ENCODE peak calls at places on chromosomes 6 and 20, in nine cellular contexts. Q, M, Z, X, C, A, I, H and N are unnamed samples.

GRCh38 chr6:80197474-80197873 is 91.0 kb downstream of the BCKDHB start:
- DNase-seq in Q (no peak), M (no peak), Z (peak), X (no peak), C (no peak), A (no peak), I (no peak), H (no peak), N (no peak)

GRCh38 chr6:130624046-130624445 is 203.2 kb upstream of the SMLR1 start:
- DNase-seq in Q (no peak), M (no peak), Z (no peak), X (no peak), C (peak), A (peak), I (no peak), H (no peak), N (no peak)

GRCh38 chr6:40476673-40477072 is 110.5 kb downstream of the LRFN2 start:
- DNase-seq in Q (no peak), M (no peak), Z (no peak), X (no peak), C (no peak), A (no peak), I (no peak), H (no peak), N (no peak)

GRCh38 chr20:2804921-2805681 is 4.7 kb upstream of the CPXM1 start:
- DNase-seq in Q (no peak), M (no peak), Z (no peak), X (no peak), C (no peak), A (no peak), I (no peak), H (no peak), N (peak)

GRCh38 chr6:106141441-106142237 is 55.5 kb downstream of the PRDM1 start:
- DNase-seq in Q (no peak), M (no peak), Z (no peak), X (peak), C (peak), A (no peak), I (no peak), H (no peak), N (peak)

GRCh38 chr6:121732641-121733040 is 297.2 kb downstream of the GJA1 start:
- DNase-seq in Q (no peak), M (no peak), Z (no peak), X (no peak), C (no peak), A (no peak), I (no peak), H (no peak), N (no peak)

GRCh38 chr20:37946946-37947345 is 44.0 kb downstream of the VSTM2L start:
- DNase-seq in Q (no peak), M (no peak), Z (no peak), X (no peak), C (no peak), A (no peak), I (no peak), H (no peak), N (no peak)

GRCh38 chr6:104182811-104183210 is 676.9 kb downstream of the HACE1 start:
- DNase-seq in Q (no peak), M (no peak), Z (no peak), X (no peak), C (no peak), A (no peak), I (no peak), H (no peak), N (no peak)

GRCh38 chr6:81465859-81466258 is 286.6 kb downstream of the TENT5A start:
- DNase-seq in Q (no peak), M (no peak), Z (no peak), X (no peak), C (no peak), A (no peak), I (no peak), H (no peak), N (no peak)

GRCh38 chr6:142300758-142301251 is 1.0 kb upstream of the ADGRG6 start:
- DNase-seq in Q (no peak), M (no peak), Z (peak), X (no peak), C (no peak), A (no peak), I (no peak), H (no peak), N (no peak)

GRCh38 chr6:140281236-140281635 is 906.8 kb upstream of the CITED2 start:
- DNase-seq in Q (no peak), M (no peak), Z (no peak), X (no peak), C (no peak), A (no peak), I (no peak), H (no peak), N (no peak)

GRCh38 chr20:44301285-44301684 is 9.7 kb downstream of the FITM2 start:
- DNase-seq in Q (no peak), M (no peak), Z (no peak), X (no peak), C (no peak), A (no peak), I (no peak), H (no peak), N (no peak)

GRCh38 chr6:6820688-6821238 is 232.2 kb downstream of the LY86 start:
- DNase-seq in Q (no peak), M (no peak), Z (peak), X (no peak), C (no peak), A (no peak), I (no peak), H (no peak), N (no peak)

GRCh38 chr6:138467901-138468300 is 31.4 kb downstream of the NHSL1 start:
- DNase-seq in Q (no peak), M (no peak), Z (no peak), X (no peak), C (no peak), A (no peak), I (no peak), H (no peak), N (no peak)

GRCh38 chr20:14512856-14513255 is 175.4 kb upstream of the FLRT3 start:
- DNase-seq in Q (no peak), M (no peak), Z (no peak), X (no peak), C (no peak), A (no peak), I (no peak), H (no peak), N (no peak)

GRCh38 chr6:2387445-2387844 is 142.0 kb upstream of the GMDS start:
- DNase-seq in Q (no peak), M (no peak), Z (no peak), X (no peak), C (no peak), A (no peak), I (no peak), H (no peak), N (no peak)

GRCh38 chr20:57315083-57315963 is 14.3 kb upstream of the SPO11 start:
- DNase-seq in Q (no peak), M (no peak), Z (no peak), X (no peak), C (no peak), A (no peak), I (no peak), H (no peak), N (no peak)

GRCh38 chr20:58048096-58048702 is 180.3 kb downstream of the ANKRD60 start:
- DNase-seq in Q (no peak), M (no peak), Z (no peak), X (no peak), C (no peak), A (no peak), I (no peak), H (no peak), N (no peak)

GRCh38 chr20:29497261-29497671 is 1760.2 kb upstream of the DEFB115 start:
- DNase-seq in Q (no peak), M (no peak), Z (no peak), X (peak), C (peak), A (peak), I (peak), H (no peak), N (peak)

GRCh38 chr6:120302041-120302440 is 952.5 kb upstream of the MAN1A1 start:
- DNase-seq in Q (no peak), M (no peak), Z (no peak), X (no peak), C (no peak), A (no peak), I (no peak), H (no peak), N (no peak)

GRCh38 chr20:478949-479429 is 16.7 kb upstream of the TBC1D20 start:
- DNase-seq in Q (peak), M (no peak), Z (no peak), X (peak), C (peak), A (peak), I (no peak), H (no peak), N (peak)